ENCODE peak calls at places on chromosome 1, in seven cellular contexts. One of them, this sample, is unnamed.

GRCh38 chr1:24236170-24237045 is 49.3 kb upstream of the IFNLR1 start:
- DNase-seq in kidney: no peak
- DNase-seq in neuronal stem cell: no peak
- DNase-seq in stomach: peak; percentile 43
- DNase-seq in left ventricle myocardium inferior: no peak
- DNase-seq in body of pancreas: peak; percentile 9
- DNase-seq in cardiac muscle cell: peak; percentile 73
- DNase-seq in this sample: no peak

GRCh38 chr1:200116324-200116723 is 88.8 kb downstream of the NR5A2 start:
- DNase-seq in cardiac muscle cell: no peak
- DNase-seq in body of pancreas: no peak
- DNase-seq in kidney: no peak
- DNase-seq in neuronal stem cell: no peak
- DNase-seq in stomach: no peak
- DNase-seq in left ventricle myocardium inferior: no peak
- DNase-seq in this sample: no peak

GRCh38 chr1:46039571-46040052 is 92.8 kb downstream of the PIK3R3 start:
- DNase-seq in body of pancreas: peak; percentile 35
- DNase-seq in kidney: no peak
- DNase-seq in stomach: no peak
- DNase-seq in left ventricle myocardium inferior: no peak
- DNase-seq in cardiac muscle cell: peak; percentile 82
- DNase-seq in neuronal stem cell: no peak
- DNase-seq in this sample: no peak

GRCh38 chr1:204983121-204983520 is 59.9 kb upstream of the CNTN2 start:
- DNase-seq in stomach: no peak
- DNase-seq in neuronal stem cell: no peak
- DNase-seq in body of pancreas: no peak
- DNase-seq in kidney: no peak
- DNase-seq in left ventricle myocardium inferior: no peak
- DNase-seq in cardiac muscle cell: no peak
- DNase-seq in this sample: no peak

GRCh38 chr1:94983343-94983742 is 56.4 kb upstream of the CNN3 start:
- DNase-seq in body of pancreas: peak; percentile 33
- DNase-seq in neuronal stem cell: no peak
- DNase-seq in left ventricle myocardium inferior: no peak
- DNase-seq in kidney: no peak
- DNase-seq in cardiac muscle cell: peak; percentile 71
- DNase-seq in stomach: no peak
- DNase-seq in this sample: no peak

GRCh38 chr1:41023279-41023990 is 1.9 kb upstream of the SLFNL1 start:
- DNase-seq in neuronal stem cell: no peak
- DNase-seq in left ventricle myocardium inferior: no peak
- DNase-seq in kidney: no peak
- DNase-seq in stomach: no peak
- DNase-seq in cardiac muscle cell: peak; percentile 43
- DNase-seq in body of pancreas: no peak
- DNase-seq in this sample: no peak

GRCh38 chr1:18938707-18939070 is 17.8 kb downstream of the IFFO2 start:
- DNase-seq in left ventricle myocardium inferior: no peak
- DNase-seq in body of pancreas: no peak
- DNase-seq in kidney: no peak
- DNase-seq in neuronal stem cell: no peak
- DNase-seq in cardiac muscle cell: no peak
- DNase-seq in stomach: no peak
- DNase-seq in this sample: no peak

GRCh38 chr1:39970274-39970673 is 15.3 kb downstream of the MFSD2A start:
- DNase-seq in stomach: no peak
- DNase-seq in body of pancreas: no peak
- DNase-seq in left ventricle myocardium inferior: no peak
- DNase-seq in neuronal stem cell: no peak
- DNase-seq in cardiac muscle cell: no peak
- DNase-seq in kidney: no peak
- DNase-seq in this sample: no peak

GRCh38 chr1:91730781-91731732 is 154.9 kb downstream of the TGFBR3 start:
- DNase-seq in left ventricle myocardium inferior: peak; percentile 58
- DNase-seq in kidney: peak; percentile 84
- DNase-seq in stomach: peak; percentile 75
- DNase-seq in cardiac muscle cell: peak; percentile 87
- DNase-seq in body of pancreas: peak; percentile 69
- DNase-seq in neuronal stem cell: no peak
- DNase-seq in this sample: no peak

GRCh38 chr1:240491156-240491555 is 120.8 kb downstream of the GREM2 start:
- DNase-seq in kidney: no peak
- DNase-seq in left ventricle myocardium inferior: no peak
- DNase-seq in neuronal stem cell: no peak
- DNase-seq in cardiac muscle cell: peak; percentile 13
- DNase-seq in stomach: no peak
- DNase-seq in body of pancreas: no peak
- DNase-seq in this sample: no peak

GRCh38 chr1:4963251-4963650 is 308.8 kb downstream of the AJAP1 start:
- DNase-seq in stomach: no peak
- DNase-seq in kidney: no peak
- DNase-seq in cardiac muscle cell: no peak
- DNase-seq in left ventricle myocardium inferior: no peak
- DNase-seq in body of pancreas: peak; percentile 20
- DNase-seq in neuronal stem cell: no peak
- DNase-seq in this sample: no peak

GRCh38 chr1:51303751-51304196 is 26.6 kb downstream of the TTC39A start:
- DNase-seq in cardiac muscle cell: peak; percentile 83
- DNase-seq in left ventricle myocardium inferior: no peak
- DNase-seq in neuronal stem cell: no peak
- DNase-seq in stomach: peak; percentile 50
- DNase-seq in kidney: no peak
- DNase-seq in body of pancreas: no peak
- DNase-seq in this sample: no peak

GRCh38 chr1:204190212-204191211 is 5.8 kb downstream of the KISS1 start:
- DNase-seq in body of pancreas: peak; percentile 13
- DNase-seq in left ventricle myocardium inferior: no peak
- DNase-seq in cardiac muscle cell: peak; percentile 73
- DNase-seq in kidney: peak; percentile 77
- DNase-seq in neuronal stem cell: no peak
- DNase-seq in stomach: no peak
- DNase-seq in this sample: no peak

GRCh38 chr1:158814970-158815369 is 16.2 kb upstream of the MNDA start:
- DNase-seq in kidney: no peak
- DNase-seq in neuronal stem cell: no peak
- DNase-seq in body of pancreas: no peak
- DNase-seq in left ventricle myocardium inferior: no peak
- DNase-seq in cardiac muscle cell: no peak
- DNase-seq in stomach: no peak
- DNase-seq in this sample: no peak

GRCh38 chr1:33219886-33220661 is 36.2 kb upstream of the ZNF362 start:
- DNase-seq in cardiac muscle cell: no peak
- DNase-seq in kidney: peak; percentile 73
- DNase-seq in stomach: no peak
- DNase-seq in body of pancreas: no peak
- DNase-seq in left ventricle myocardium inferior: no peak
- DNase-seq in neuronal stem cell: no peak
- DNase-seq in this sample: no peak

GRCh38 chr1:99180915-99181314 is 83.4 kb upstream of the PLPPR4 start:
- DNase-seq in neuronal stem cell: no peak
- DNase-seq in kidney: no peak
- DNase-seq in cardiac muscle cell: peak; percentile 11
- DNase-seq in stomach: no peak
- DNase-seq in body of pancreas: no peak
- DNase-seq in left ventricle myocardium inferior: no peak
- DNase-seq in this sample: no peak

GRCh38 chr1:178684542-178685000 is 40.5 kb upstream of the RALGPS2 start:
- DNase-seq in neuronal stem cell: no peak
- DNase-seq in left ventricle myocardium inferior: no peak
- DNase-seq in stomach: no peak
- DNase-seq in cardiac muscle cell: peak; percentile 93
- DNase-seq in body of pancreas: no peak
- DNase-seq in kidney: no peak
- DNase-seq in this sample: no peak

GRCh38 chr1:89298461-89298860 is 25.8 kb upstream of the GBP5 start:
- DNase-seq in kidney: no peak
- DNase-seq in stomach: no peak
- DNase-seq in body of pancreas: no peak
- DNase-seq in neuronal stem cell: no peak
- DNase-seq in cardiac muscle cell: no peak
- DNase-seq in left ventricle myocardium inferior: no peak
- DNase-seq in this sample: no peak

DNA sequence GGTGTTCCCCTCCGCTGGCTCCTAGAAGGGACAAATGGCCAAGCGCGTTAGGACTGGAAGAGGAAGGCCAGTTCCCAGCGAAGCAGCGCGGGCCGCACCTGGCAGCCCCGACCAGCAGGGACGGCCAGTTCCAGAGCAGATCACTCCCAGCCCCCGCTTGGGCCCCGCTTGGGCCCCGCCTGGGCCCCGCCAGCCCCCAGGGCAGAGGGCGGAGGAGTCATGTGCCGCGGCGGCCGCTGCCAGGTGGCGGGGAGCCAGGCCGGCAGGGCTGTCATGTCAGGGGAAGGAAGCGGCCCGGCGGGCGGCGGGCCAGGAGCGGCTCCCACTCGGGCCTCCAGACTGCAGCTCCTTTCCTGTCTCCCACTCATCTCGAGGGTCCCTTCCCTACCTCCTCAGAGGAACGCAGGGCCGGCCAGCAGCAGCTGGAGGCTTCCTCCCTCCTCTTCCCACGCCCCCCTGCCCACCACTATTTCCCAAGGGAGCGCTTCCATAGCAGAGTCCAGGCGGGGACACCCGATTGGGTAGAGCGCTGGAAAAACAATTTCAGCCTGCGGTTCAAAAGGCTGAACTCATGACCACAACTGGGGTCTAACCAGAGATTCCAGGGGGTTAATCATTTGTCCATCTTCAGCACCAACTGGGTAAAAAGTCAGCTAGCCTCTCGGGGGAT is 16.5 kb downstream of the ZNF697 start:
- DNase-seq in stomach: peak; percentile 87
- DNase-seq in body of pancreas: peak; percentile 90
- DNase-seq in neuronal stem cell: no peak
- DNase-seq in kidney: peak; percentile 96
- DNase-seq in left ventricle myocardium inferior: peak; percentile 94
- DNase-seq in cardiac muscle cell: peak; percentile 97
- DNase-seq in this sample: no peak
- H3K27ac ChIP-seq in stomach: peak overlapping the region; percentile 76
- H3K27ac ChIP-seq in body of pancreas: peak overlapping the region; percentile 83
- H3K27ac ChIP-seq in neuronal stem cell: no peak overlapping the region
- H3K27ac ChIP-seq in kidney: peak overlapping the region; percentile 83
- H3K27ac ChIP-seq in left ventricle myocardium inferior: peak overlapping the region; percentile 95
- H3K27ac ChIP-seq in cardiac muscle cell: no peak overlapping the region
- H3K27ac ChIP-seq in this sample: no peak overlapping the region

DNA sequence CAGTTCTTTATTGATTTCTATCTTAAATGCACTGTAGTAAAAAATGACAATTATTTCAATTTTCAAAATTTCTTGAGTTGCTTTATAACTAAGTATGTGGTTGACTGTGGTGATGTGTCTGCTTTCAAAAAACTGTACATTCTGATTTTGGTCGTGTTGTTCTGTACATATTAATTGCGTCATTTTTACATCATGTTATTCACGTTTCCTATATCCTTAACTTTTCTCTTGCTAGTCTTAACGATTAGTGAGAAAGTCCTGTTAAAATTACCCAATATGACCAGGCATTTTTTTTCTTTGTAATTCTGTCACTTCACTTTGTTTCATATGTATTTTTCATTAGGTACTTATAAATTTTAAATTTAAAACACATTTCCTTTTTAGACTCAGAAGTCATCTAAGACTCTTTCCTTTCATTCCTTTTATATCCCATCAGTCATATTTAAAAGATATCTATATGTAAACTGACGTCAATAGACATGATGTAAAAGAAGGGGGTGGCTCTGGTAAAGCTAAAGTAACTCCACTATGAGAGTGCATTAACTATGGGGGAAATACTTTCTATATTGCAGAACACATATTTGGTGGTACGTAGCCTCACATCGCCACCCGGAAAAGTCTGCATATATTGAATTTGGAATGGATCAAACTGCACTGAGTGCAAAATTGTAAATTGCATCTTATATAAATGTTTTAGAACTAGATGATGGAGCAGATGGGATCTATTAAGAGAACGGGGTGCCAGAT is 1.1 kb upstream of the COA6 start:
- DNase-seq in left ventricle myocardium inferior: no peak
- DNase-seq in cardiac muscle cell: peak; percentile 3
- DNase-seq in kidney: no peak
- DNase-seq in stomach: no peak
- DNase-seq in neuronal stem cell: no peak
- DNase-seq in body of pancreas: no peak
- DNase-seq in this sample: no peak
- H3K4me3 ChIP-seq in left ventricle myocardium inferior: peak overlapping the region; percentile 92
- H3K4me3 ChIP-seq in cardiac muscle cell: peak overlapping the region; percentile 67
- H3K4me3 ChIP-seq in kidney: peak overlapping the region; percentile 99
- H3K4me3 ChIP-seq in stomach: peak overlapping the region; percentile 71
- H3K4me3 ChIP-seq in neuronal stem cell: peak overlapping the region; percentile 73
- H3K4me3 ChIP-seq in body of pancreas: no peak overlapping the region
- H3K4me3 ChIP-seq in this sample: peak overlapping the region; percentile 21

GRCh38 chr1:234610582-234611152 is 689 bp upstream of the IRF2BP2 start:
- DNase-seq in cardiac muscle cell: peak; percentile 98
- DNase-seq in kidney: peak; percentile 99
- DNase-seq in body of pancreas: peak; percentile 96
- DNase-seq in stomach: peak; percentile 97
- DNase-seq in left ventricle myocardium inferior: peak; percentile 96
- DNase-seq in neuronal stem cell: peak; percentile 63
- DNase-seq in this sample: no peak
- H3K4me1 ChIP-seq in cardiac muscle cell: peaks cover 35% of the 10 kb centered on the region
- H3K4me1 ChIP-seq in kidney: peaks cover 23% of the 10 kb centered on the region
- H3K4me1 ChIP-seq in body of pancreas: peaks cover 44% of the 10 kb centered on the region
- H3K4me1 ChIP-seq in stomach: peaks cover 49% of the 10 kb centered on the region
- H3K4me1 ChIP-seq in left ventricle myocardium inferior: peaks cover 74% of the 10 kb centered on the region
- H3K4me1 ChIP-seq in neuronal stem cell: peaks cover 35% of the 10 kb centered on the region
- H3K4me1 ChIP-seq in this sample: peaks cover 10% of the 10 kb centered on the region

GRCh38 chr1:44705938-44706337 is 25.0 kb downstream of the RNU5D-1 start:
- DNase-seq in neuronal stem cell: no peak
- DNase-seq in cardiac muscle cell: no peak
- DNase-seq in stomach: no peak
- DNase-seq in kidney: peak; percentile 17
- DNase-seq in body of pancreas: no peak
- DNase-seq in left ventricle myocardium inferior: no peak
- DNase-seq in this sample: no peak
- H3K27ac ChIP-seq in neuronal stem cell: no peak overlapping the region
- H3K27ac ChIP-seq in cardiac muscle cell: no peak overlapping the region
- H3K27ac ChIP-seq in stomach: no peak overlapping the region
- H3K27ac ChIP-seq in kidney: no peak overlapping the region
- H3K27ac ChIP-seq in body of pancreas: no peak overlapping the region
- H3K27ac ChIP-seq in left ventricle myocardium inferior: no peak overlapping the region
- H3K27ac ChIP-seq in this sample: no peak overlapping the region

GRCh38 chr1:58572691-58573090 is 4.4 kb downstream of the TACSTD2 start:
- DNase-seq in body of pancreas: peak; percentile 49
- DNase-seq in neuronal stem cell: no peak
- DNase-seq in cardiac muscle cell: no peak
- DNase-seq in stomach: peak; percentile 55
- DNase-seq in kidney: peak; percentile 78
- DNase-seq in left ventricle myocardium inferior: no peak
- DNase-seq in this sample: no peak
- H3K4me3 ChIP-seq in body of pancreas: no peak overlapping the region
- H3K4me3 ChIP-seq in neuronal stem cell: no peak overlapping the region
- H3K4me3 ChIP-seq in cardiac muscle cell: no peak overlapping the region
- H3K4me3 ChIP-seq in stomach: no peak overlapping the region
- H3K4me3 ChIP-seq in kidney: peak overlapping the region; percentile 14
- H3K4me3 ChIP-seq in left ventricle myocardium inferior: no peak overlapping the region
- H3K4me3 ChIP-seq in this sample: no peak overlapping the region

GRCh38 chr1:938711-939504 is 15.2 kb downstream of the SAMD11 start:
- DNase-seq in neuronal stem cell: no peak
- DNase-seq in left ventricle myocardium inferior: no peak
- DNase-seq in stomach: no peak
- DNase-seq in kidney: no peak
- DNase-seq in body of pancreas: no peak
- DNase-seq in cardiac muscle cell: no peak
- DNase-seq in this sample: no peak
- H3K4me1 ChIP-seq in neuronal stem cell: peaks cover 34% of the 10 kb centered on the region
- H3K4me1 ChIP-seq in left ventricle myocardium inferior: peaks cover 62% of the 10 kb centered on the region
- H3K4me1 ChIP-seq in stomach: peaks cover 59% of the 10 kb centered on the region
- H3K4me1 ChIP-seq in kidney: peaks cover 37% of the 10 kb centered on the region
- H3K4me1 ChIP-seq in body of pancreas: peaks cover 46% of the 10 kb centered on the region
- H3K4me1 ChIP-seq in cardiac muscle cell: peaks cover 28% of the 10 kb centered on the region
- H3K4me1 ChIP-seq in this sample: peaks cover 17% of the 10 kb centered on the region